ENCODE peak calls at places on chromosome 22, in five cellular contexts. One of them, this sample, is unnamed.

GRCh38 chr22:45285431-45286058 is 796 bp downstream of the UPK3A start:
- DNase-seq in HepG2: no peak
- DNase-seq in GM12878: no peak
- DNase-seq in HEK293T: no peak
- DNase-seq in H1: no peak
- DNase-seq in this sample: no peak

GRCh38 chr22:19291218-19291579 is 320 bp downstream of the CLTCL1 start:
- DNase-seq in HepG2: no peak
- DNase-seq in HEK293T: peak; percentile 65
- DNase-seq in H1: no peak
- DNase-seq in GM12878: no peak
- DNase-seq in this sample: no peak

GRCh38 chr22:27380826-27381225 is 420.7 kb downstream of the MN1 start:
- DNase-seq in HEK293T: no peak
- DNase-seq in HepG2: no peak
- DNase-seq in GM12878: no peak
- DNase-seq in H1: no peak
- DNase-seq in this sample: no peak

GRCh38 chr22:37054078-37054440 is 2.5 kb downstream of the KCTD17 start:
- DNase-seq in HEK293T: no peak
- DNase-seq in HepG2: no peak
- DNase-seq in GM12878: no peak
- DNase-seq in H1: no peak
- DNase-seq in this sample: no peak

GRCh38 chr22:32066820-32067219 is 23.8 kb downstream of the SLC5A1 start:
- DNase-seq in H1: no peak
- DNase-seq in HepG2: no peak
- DNase-seq in GM12878: no peak
- DNase-seq in HEK293T: no peak
- DNase-seq in this sample: no peak

GRCh38 chr22:48538291-48538820 is 1289.3 kb downstream of the BRD1 start:
- DNase-seq in HepG2: no peak
- DNase-seq in H1: no peak
- DNase-seq in HEK293T: no peak
- DNase-seq in GM12878: no peak
- DNase-seq in this sample: no peak

GRCh38 chr22:43848366-43849171 is 13.7 kb downstream of the SULT4A1 start:
- DNase-seq in HEK293T: peak; percentile 39
- DNase-seq in HepG2: no peak
- DNase-seq in H1: no peak
- DNase-seq in GM12878: no peak
- DNase-seq in this sample: no peak

GRCh38 chr22:44360686-44361381 is 48.1 kb upstream of the SHISAL1 start:
- DNase-seq in HepG2: no peak
- DNase-seq in H1: no peak
- DNase-seq in HEK293T: no peak
- DNase-seq in GM12878: no peak
- DNase-seq in this sample: no peak

GRCh38 chr22:45511847-45512261 is 9.2 kb downstream of the FBLN1 start:
- DNase-seq in HEK293T: no peak
- DNase-seq in GM12878: no peak
- DNase-seq in H1: no peak
- DNase-seq in HepG2: no peak
- DNase-seq in this sample: no peak

GRCh38 chr22:19061471-19062138 is 60.6 kb downstream of the DGCR2 start:
- DNase-seq in HEK293T: no peak
- DNase-seq in GM12878: no peak
- DNase-seq in HepG2: no peak
- DNase-seq in H1: no peak
- DNase-seq in this sample: no peak

DNA sequence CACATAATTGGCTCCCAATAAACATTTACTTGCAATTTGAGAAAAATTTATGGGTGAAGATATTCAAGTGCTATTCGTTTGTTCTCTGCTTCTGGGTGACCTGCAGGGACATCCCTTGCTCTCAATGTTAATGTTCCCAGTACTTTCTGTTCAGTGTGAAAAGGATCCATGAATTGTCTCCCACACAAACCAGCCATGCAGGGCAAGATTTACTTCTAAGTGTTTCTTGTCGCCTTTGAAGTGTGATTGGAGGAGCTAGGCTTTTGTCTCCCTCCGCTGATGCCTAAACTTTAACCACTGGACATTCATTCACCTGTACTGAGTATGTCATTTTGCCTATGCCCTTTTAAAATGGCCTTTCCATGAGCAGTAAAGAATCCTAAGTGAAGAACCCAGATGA is 66.4 kb upstream of the ADA2 start:
- DNase-seq in HepG2: no peak
- DNase-seq in H1: no peak
- DNase-seq in GM12878: no peak
- DNase-seq in HEK293T: no peak
- DNase-seq in this sample: no peak
- TF ChIP-seq SUZ12 in HepG2: no peak
- TF ChIP-seq SUZ12 in H1: no peak
- TF ChIP-seq SUZ12 in GM12878: no peak
- TF ChIP-seq SUZ12 in HEK293T: no peak
- TF ChIP-seq SUZ12 in this sample: no peak

GRCh38 chr22:49886346-49887073 is 31.7 kb downstream of the ALG12 start:
- DNase-seq in HepG2: no peak
- DNase-seq in HEK293T: no peak
- DNase-seq in GM12878: no peak
- DNase-seq in H1: no peak
- DNase-seq in this sample: no peak

GRCh38 chr22:49884503-49885260 is 31.0 kb downstream of the ZBED4 start:
- DNase-seq in H1: no peak
- DNase-seq in HepG2: no peak
- DNase-seq in HEK293T: no peak
- DNase-seq in GM12878: no peak
- DNase-seq in this sample: no peak

GRCh38 chr22:49885281-49885680 is 31.6 kb downstream of the ZBED4 start:
- DNase-seq in H1: no peak
- DNase-seq in HepG2: no peak
- DNase-seq in GM12878: no peak
- DNase-seq in HEK293T: no peak
- DNase-seq in this sample: no peak

GRCh38 chr22:49887074-49887471 is 31.2 kb downstream of the ALG12 start:
- DNase-seq in H1: no peak
- DNase-seq in HEK293T: no peak
- DNase-seq in GM12878: no peak
- DNase-seq in HepG2: no peak
- DNase-seq in this sample: no peak

GRCh38 chr22:49885881-49886280 is 32.2 kb downstream of the ZBED4 start:
- DNase-seq in GM12878: no peak
- DNase-seq in HepG2: no peak
- DNase-seq in H1: no peak
- DNase-seq in HEK293T: no peak
- DNase-seq in this sample: no peak
- TF ChIP-seq SUZ12 in GM12878: no peak
- TF ChIP-seq SUZ12 in HepG2: no peak
- TF ChIP-seq SUZ12 in H1: no peak
- TF ChIP-seq SUZ12 in HEK293T: no peak
- TF ChIP-seq SUZ12 in this sample: no peak

DNA sequence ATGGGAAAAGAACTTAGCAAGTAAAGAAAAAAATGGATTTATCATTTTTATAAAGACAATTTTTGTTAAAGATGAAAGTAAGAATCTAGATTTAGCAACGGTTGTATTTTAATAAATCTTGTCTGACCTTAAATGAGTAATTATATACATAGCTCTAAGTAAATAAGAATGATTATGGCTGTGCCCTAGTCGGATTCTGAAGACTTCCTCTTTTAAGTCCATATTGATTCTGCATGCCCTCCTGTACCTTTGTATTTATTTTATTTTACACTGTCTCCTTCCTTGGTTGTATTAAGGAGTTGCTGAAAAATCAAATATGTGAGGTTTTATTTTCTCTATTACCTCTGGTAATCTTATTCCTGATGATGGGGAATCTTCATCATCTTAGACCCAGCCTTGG is 7.2 kb downstream of the RBX1 start:
- DNase-seq in H1: no peak
- DNase-seq in HEK293T: no peak
- DNase-seq in HepG2: no peak
- DNase-seq in GM12878: no peak
- DNase-seq in this sample: no peak
- TF ChIP-seq SUZ12 in H1: no peak
- TF ChIP-seq SUZ12 in HEK293T: no peak
- TF ChIP-seq SUZ12 in HepG2: no peak
- TF ChIP-seq SUZ12 in GM12878: no peak
- TF ChIP-seq SUZ12 in this sample: no peak

GRCh38 chr22:28479912-28480311 is 199.7 kb downstream of the TTC28 start:
- DNase-seq in HEK293T: no peak
- DNase-seq in H1: no peak
- DNase-seq in HepG2: no peak
- DNase-seq in GM12878: no peak
- DNase-seq in this sample: no peak
- TF ChIP-seq SUZ12 in HEK293T: no peak
- TF ChIP-seq SUZ12 in H1: no peak
- TF ChIP-seq SUZ12 in HepG2: no peak
- TF ChIP-seq SUZ12 in GM12878: no peak
- TF ChIP-seq SUZ12 in this sample: no peak

GRCh38 chr22:38462960-38463784 is 4.7 kb upstream of the KDELR3 start:
- DNase-seq in HEK293T: peak; percentile 84
- DNase-seq in H1: no peak
- DNase-seq in HepG2: peak; percentile 77
- DNase-seq in GM12878: no peak
- DNase-seq in this sample: no peak
- TF ChIP-seq SUZ12 in HEK293T: no peak
- TF ChIP-seq SUZ12 in H1: no peak
- TF ChIP-seq SUZ12 in HepG2: no peak
- TF ChIP-seq SUZ12 in GM12878: peak; percentile 50
- TF ChIP-seq SUZ12 in this sample: no peak

This sample was measured in NT2/D1.